ENCODE peak calls at places on chromosomes 12 and 14, in seven cellular contexts. T is esophagus squamous epithelium, E is stomach, G is psoas muscle, N is mammary epithelial cell, R is breast epithelium, W is neural progenitor cell. U is an unnamed sample.

GRCh38 chr14:97603201-97603600 is 806.0 kb downstream of the VRK1 start:
- DNase-seq in G (no peak), E (no peak), N (no peak), T (no peak), W (no peak), R (no peak), U (no peak)

GRCh38 chr14:88695873-88696272 is 96.9 kb downstream of the EML5 start:
- DNase-seq in G (no peak), N (peak), R (no peak), E (no peak), W (no peak), T (no peak), U (no peak)

GRCh38 chr12:124739953-124740561 is 123.6 kb downstream of the SCARB1 start:
- DNase-seq in E (no peak), N (no peak), R (no peak), W (no peak), G (no peak), T (no peak), U (no peak)

GRCh38 chr12:22321620-22322019 is 12.9 kb downstream of the ST8SIA1 start:
- DNase-seq in G (peak), W (peak), R (no peak), T (no peak), E (no peak), N (peak), U (peak)

GRCh38 chr12:25352078-25352918 is 101.6 kb upstream of the KRAS start:
- DNase-seq in R (no peak), W (no peak), T (no peak), E (no peak), N (peak), G (no peak), U (no peak)

GRCh38 chr14:106185837-106186233 is 659.5 kb downstream of the TMEM121 start:
- DNase-seq in T (no peak), E (peak), N (no peak), W (no peak), G (no peak), R (no peak), U (peak)

GRCh38 chr12:91111366-91112321 is at the start of gene LUM:
- DNase-seq in G (peak), R (no peak), E (no peak), W (peak), T (no peak), N (no peak), U (no peak)

GRCh38 chr14:97642631-97643030 is 845.4 kb downstream of the VRK1 start:
- DNase-seq in R (no peak), G (no peak), E (no peak), W (no peak), N (no peak), T (no peak), U (no peak)

GRCh38 chr14:22200977-22201605 is 387.9 kb downstream of the DAD1 start:
- DNase-seq in G (no peak), R (no peak), N (peak), W (peak), T (no peak), E (no peak), U (no peak)

GRCh38 chr12:16220120-16220519 is 57.4 kb downstream of the SLC15A5 start:
- DNase-seq in N (no peak), G (no peak), E (no peak), R (no peak), T (no peak), W (no peak), U (no peak)

GRCh38 chr14:23640524-23641141 is 4.5 kb downstream of the DHRS2 start:
- DNase-seq in T (no peak), R (no peak), W (no peak), G (peak), N (peak), E (no peak), U (no peak)

GRCh38 chr14:75831971-75832370 is 149.8 kb downstream of the TGFB3 start:
- DNase-seq in E (peak), T (no peak), N (peak), R (peak), G (no peak), W (no peak), U (no peak)

GRCh38 chr14:58455593-58456265 is 28.2 kb downstream of the KIAA0586 start:
- DNase-seq in E (no peak), R (no peak), G (no peak), N (peak), T (no peak), W (no peak), U (no peak)

GRCh38 chr14:52305014-52305413 is 9.1 kb upstream of the PTGER2 start:
- DNase-seq in T (no peak), E (no peak), G (no peak), R (no peak), W (no peak), N (no peak), U (no peak)

GRCh38 chr12:77720258-77720657 is 110.4 kb upstream of the NAV3 start:
- DNase-seq in T (no peak), E (no peak), N (no peak), G (no peak), R (no peak), W (peak), U (no peak)

GRCh38 chr14:39641224-39641623 is 209.0 kb upstream of the FBXO33 start:
- DNase-seq in N (no peak), W (no peak), T (no peak), E (no peak), R (no peak), G (no peak), U (no peak)

GRCh38 chr14:99116741-99117295 is 155.2 kb downstream of the BCL11B start:
- DNase-seq in R (no peak), W (no peak), N (no peak), G (no peak), T (no peak), E (no peak), U (no peak)

GRCh38 chr12:7439579-7440505 is 4.1 kb downstream of the CD163L1 start:
- DNase-seq in T (no peak), N (no peak), E (no peak), R (no peak), W (peak), G (peak), U (peak)

GRCh38 chr12:104566244-104566993 is 109.7 kb downstream of the CHST11 start:
- DNase-seq in E (no peak), G (no peak), R (no peak), N (no peak), T (no peak), W (no peak), U (no peak)
- H3K27ac ChIP-seq in E (no peak), G (no peak), R (no peak), N (no peak), T (no peak), W (no peak), U (no peak)

DNA sequence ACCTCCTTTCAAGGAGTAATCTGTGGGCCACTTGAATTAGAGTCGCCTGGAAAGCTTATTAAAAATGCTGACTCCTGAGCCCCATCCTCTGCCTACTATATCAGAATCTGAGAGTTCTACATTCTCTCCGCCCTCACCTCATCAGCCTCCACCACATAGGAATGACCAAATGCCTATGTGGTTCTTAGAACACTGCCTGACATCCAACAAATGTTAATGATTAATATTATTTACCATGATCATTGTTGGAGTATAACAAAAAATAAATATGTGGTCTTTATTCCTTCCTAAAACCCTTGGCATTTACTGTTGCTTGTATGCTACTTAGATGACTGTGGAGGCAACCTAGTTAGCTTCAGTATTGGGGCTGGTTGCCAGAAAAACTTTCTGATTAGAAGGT is 91.9 kb downstream of the BBS10 start:
- DNase-seq in G (no peak), N (no peak), W (no peak), E (no peak), T (no peak), R (no peak), U (no peak)
- H3K27ac ChIP-seq in G (no peak), N (no peak), W (no peak), E (no peak), T (no peak), R (no peak), U (no peak)

DNA sequence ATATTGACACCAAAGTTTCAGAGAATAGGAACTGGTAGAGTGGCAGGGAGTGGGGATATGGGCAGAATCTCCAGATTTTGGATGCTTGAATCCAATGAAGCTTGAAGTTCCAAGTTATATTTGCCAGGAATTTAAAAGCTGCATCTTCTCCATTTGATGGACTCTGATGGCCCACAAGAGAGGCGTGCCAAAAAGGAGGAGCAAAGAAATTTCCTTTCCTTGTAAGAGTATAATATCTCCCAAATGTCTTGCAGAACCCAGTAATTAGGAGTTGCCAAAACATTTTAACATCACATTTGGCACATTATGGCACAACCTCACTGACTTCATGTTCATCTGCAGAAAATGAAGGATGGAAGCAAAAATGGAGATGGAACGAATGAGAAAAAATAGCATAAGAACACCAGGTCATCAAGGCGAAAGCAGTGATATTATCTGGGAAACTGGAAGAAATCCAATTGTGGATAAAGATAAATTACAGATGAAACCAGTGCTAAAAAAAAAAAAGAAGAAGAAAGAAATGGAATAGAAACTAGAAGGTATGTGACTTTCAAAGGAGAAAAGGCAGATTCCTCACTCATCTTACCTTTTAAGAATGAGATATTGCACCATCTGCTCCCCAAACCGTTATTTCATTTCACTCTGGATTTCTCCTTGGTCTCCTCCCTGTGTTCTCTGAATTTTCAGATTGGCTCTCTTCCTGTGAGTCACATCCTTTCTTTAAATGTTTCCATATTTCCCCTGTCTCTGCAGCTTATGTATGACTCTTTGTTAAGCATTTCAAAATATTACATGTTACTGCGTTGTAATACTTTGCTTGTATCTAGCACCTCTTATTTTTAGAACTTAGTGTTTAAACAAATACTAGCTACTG is 13.5 kb upstream of the FLRT2 start:
- DNase-seq in T (no peak), R (no peak), N (peak), W (no peak), G (no peak), E (no peak), U (no peak)
- H3K27ac ChIP-seq in T (no peak), R (no peak), N (peak), W (no peak), G (no peak), E (no peak), U (no peak)

GRCh38 chr14:100673807-100674154 is 52.9 kb upstream of the DLK1 start:
- DNase-seq in E (no peak), R (no peak), N (no peak), W (no peak), G (no peak), T (no peak), U (no peak)

GRCh38 chr14:100671386-100671901 is 55.2 kb upstream of the DLK1 start:
- DNase-seq in T (no peak), N (no peak), W (no peak), E (no peak), G (peak), R (no peak), U (no peak)

GRCh38 chr14:100674428-100674827 is 52.3 kb upstream of the DLK1 start:
- DNase-seq in N (no peak), T (no peak), E (no peak), W (peak), G (no peak), R (no peak), U (no peak)

GRCh38 chr14:100671906-100672305 is 54.8 kb upstream of the DLK1 start:
- DNase-seq in E (no peak), T (no peak), W (no peak), G (no peak), R (no peak), N (no peak), U (no peak)

GRCh38 chr14:100673085-100673806 is 53.4 kb upstream of the DLK1 start:
- DNase-seq in E (peak), G (no peak), W (peak), R (peak), N (no peak), T (no peak), U (no peak)
- H3K27ac ChIP-seq in E (peak), G (no peak), W (peak), R (no peak), N (no peak), T (no peak), U (no peak)

DNA sequence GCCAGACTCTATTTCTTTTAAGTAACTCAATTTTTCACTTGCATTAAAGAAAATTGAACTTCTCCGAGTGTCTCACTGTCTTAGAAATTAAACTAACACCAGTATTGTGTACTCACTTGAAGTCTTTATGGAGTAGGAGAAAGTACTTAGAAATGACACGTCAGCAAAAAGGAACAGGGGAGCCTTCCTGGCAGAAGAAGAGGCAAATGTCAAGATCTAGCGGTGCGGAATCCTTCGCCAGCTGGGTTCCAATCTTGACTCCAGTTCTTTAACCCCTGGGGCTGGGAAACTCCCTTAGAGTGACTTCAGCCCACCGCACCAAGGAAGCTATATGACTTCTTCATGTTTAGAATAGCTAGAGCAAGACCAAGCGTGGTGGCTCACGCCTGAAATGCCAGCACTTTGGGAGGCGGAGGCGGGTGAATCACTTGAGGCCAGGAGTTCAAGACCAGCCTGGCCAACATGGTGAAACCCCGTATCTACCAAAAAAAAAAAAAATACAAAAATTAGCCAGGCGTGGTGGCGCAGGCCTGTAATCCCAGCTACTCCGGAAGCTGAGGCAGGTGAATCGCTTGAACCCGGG is 34.4 kb downstream of the WBP11 start:
- DNase-seq in E (peak), R (no peak), G (no peak), T (no peak), N (peak), W (peak), U (peak)
- H3K27ac ChIP-seq in E (peak), R (peak), G (peak), T (peak), N (peak), W (no peak), U (peak)